ENCODE peak calls at places on chromosomes 11 and 22, in five cellular contexts. O, S, I, Q and Y are unnamed samples.

GRCh38 chr11:102197759-102198158 is 87.5 kb downstream of the YAP1 start:
- DNase-seq in O (peak), S (no peak), I (no peak), Q (no peak), Y (peak)

GRCh38 chr11:117562111-117562510 is 234.5 kb downstream of the CEP164 start:
- DNase-seq in O (no peak), S (no peak), I (no peak), Q (no peak), Y (no peak)

GRCh38 chr22:21961886-21962654 is 9.4 kb upstream of the PPM1F start:
- DNase-seq in O (no peak), S (no peak), I (no peak), Q (no peak), Y (no peak)

GRCh38 chr11:28679795-28680194 is 571.6 kb downstream of the METTL15 start:
- DNase-seq in O (no peak), S (no peak), I (no peak), Q (no peak), Y (no peak)

GRCh38 chr11:66787934-66788758 is 55.1 kb upstream of the RCE1 start:
- DNase-seq in O (no peak), S (no peak), I (no peak), Q (no peak), Y (no peak)

GRCh38 chr11:17598700-17599459 is 51.8 kb downstream of the OTOG start:
- DNase-seq in O (peak), S (peak), I (peak), Q (peak), Y (peak)

GRCh38 chr11:60915250-60915914 is 1.4 kb downstream of the TMEM109 start:
- DNase-seq in O (no peak), S (peak), I (no peak), Q (peak), Y (no peak)

GRCh38 chr11:11568651-11569229 is 53.1 kb downstream of the GALNT18 start:
- DNase-seq in O (no peak), S (no peak), I (no peak), Q (peak), Y (no peak)

GRCh38 chr11:22430286-22430685 is 92.1 kb downstream of the SLC17A6 start:
- DNase-seq in O (no peak), S (no peak), I (no peak), Q (no peak), Y (no peak)

GRCh38 chr11:117230981-117231636 is 764 bp downstream of the PCSK7 start:
- DNase-seq in O (no peak), S (no peak), I (no peak), Q (no peak), Y (no peak)

GRCh38 chr22:48703265-48703941 is 1124.3 kb downstream of the BRD1 start:
- DNase-seq in O (no peak), S (no peak), I (no peak), Q (no peak), Y (no peak)

GRCh38 chr22:46673205-46673604 is 53.0 kb downstream of the GRAMD4 start:
- DNase-seq in O (no peak), S (no peak), I (no peak), Q (no peak), Y (no peak)

GRCh38 chr11:61163714-61164609 is 2.7 kb upstream of the VPS37C start:
- DNase-seq in O (no peak), S (no peak), I (peak), Q (no peak), Y (no peak)

GRCh38 chr11:10414659-10415058 is 40.4 kb upstream of the AMPD3 start:
- DNase-seq in O (no peak), S (no peak), I (peak), Q (no peak), Y (no peak)

GRCh38 chr22:45516923-45517675 is 14.4 kb downstream of the FBLN1 start:
- DNase-seq in O (no peak), S (no peak), I (no peak), Q (no peak), Y (no peak)

GRCh38 chr11:31772412-31772811 is 38.7 kb downstream of the PAX6 start:
- DNase-seq in O (no peak), S (no peak), I (no peak), Q (no peak), Y (no peak)

GRCh38 chr11:117814766-117815261 is 9.7 kb downstream of the FXYD2 start:
- DNase-seq in O (peak), S (no peak), I (no peak), Q (peak), Y (no peak)

GRCh38 chr22:43789452-43789851 is 22.7 kb downstream of the EFCAB6 start:
- DNase-seq in O (no peak), S (peak), I (no peak), Q (no peak), Y (no peak)

GRCh38 chr22:21902296-21903087 is 35.0 kb upstream of the MAPK1 start:
- DNase-seq in O (peak), S (no peak), I (no peak), Q (peak), Y (no peak)

GRCh38 chr11:19905280-19905853 is 192.7 kb downstream of the NAV2 start:
- DNase-seq in O (peak), S (peak), I (peak), Q (no peak), Y (no peak)

GRCh38 chr11:67266424-67267187 is at the start of gene GRK2:
- DNase-seq in O (no peak), S (peak), I (no peak), Q (no peak), Y (no peak)

GRCh38 chr11:119473901-119474681 is 51.1 kb upstream of the THY1 start:
- DNase-seq in O (no peak), S (no peak), I (no peak), Q (no peak), Y (peak)
- TF ChIP-seq HDAC2 in O (no peak), S (no peak), I (no peak), Q (no peak), Y (no peak)

DNA sequence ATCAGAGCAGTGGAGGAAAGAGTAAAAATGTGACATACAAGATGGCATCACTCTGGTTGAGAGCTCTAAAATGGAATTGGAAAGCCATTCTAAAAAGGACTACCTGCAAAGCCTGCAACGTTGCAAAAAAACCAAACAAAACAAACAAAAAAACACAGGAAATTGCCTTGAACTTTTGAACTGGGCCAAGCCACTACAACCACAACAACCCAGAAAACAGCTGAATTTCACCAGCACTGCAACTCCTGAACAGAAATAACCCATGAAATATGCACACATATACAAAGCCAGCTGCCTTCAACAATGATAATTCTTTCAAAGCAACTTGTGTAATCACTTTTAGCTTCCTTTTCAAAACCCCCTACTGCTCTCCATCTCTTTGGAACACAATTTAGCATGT is 326.6 kb upstream of the LRRC4C start:
- DNase-seq in O (no peak), S (no peak), I (no peak), Q (no peak), Y (no peak)
- TF ChIP-seq HDAC2 in O (no peak), S (no peak), I (no peak), Q (no peak), Y (no peak)

DNA sequence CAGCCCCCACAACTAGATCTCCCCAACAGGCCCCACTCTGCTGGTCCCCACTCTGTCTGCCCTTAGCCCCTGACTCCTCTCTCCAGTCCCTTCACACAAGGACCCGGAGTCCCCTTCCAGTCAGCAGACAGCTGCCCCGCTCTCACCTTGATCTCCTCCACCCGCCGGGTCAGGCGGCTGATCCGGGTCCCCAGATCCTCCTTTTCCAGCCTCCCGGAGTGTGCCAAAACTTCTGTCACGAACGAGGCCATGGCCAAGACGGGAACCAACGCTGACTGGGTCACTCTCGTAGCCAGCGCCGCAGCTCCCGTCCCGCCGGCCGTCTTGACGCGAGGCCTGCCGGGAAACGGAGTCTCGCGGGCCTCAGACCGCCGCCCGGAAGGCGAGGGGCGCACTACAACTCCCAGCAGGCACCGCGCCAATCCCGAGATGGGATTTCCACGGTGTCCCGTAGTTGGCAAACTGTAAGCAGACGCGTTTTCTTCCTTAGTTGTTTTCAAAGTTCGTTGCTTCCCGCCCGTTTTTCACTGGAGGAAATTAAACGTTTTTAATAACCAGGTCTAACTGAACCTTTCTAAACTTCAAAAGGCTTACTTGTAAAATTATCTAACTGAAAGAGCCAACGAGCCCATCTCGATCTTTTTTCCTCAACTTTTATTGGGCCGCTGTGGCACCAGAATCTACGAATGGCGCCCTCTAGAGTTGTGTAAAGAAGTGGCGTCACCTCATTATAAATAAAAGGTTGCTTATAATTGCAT is at the start of gene ZW10:
- DNase-seq in O (peak), S (peak), I (peak), Q (peak), Y (peak)
- TF ChIP-seq HDAC2 in O (peak), S (no peak), I (peak), Q (no peak), Y (peak)

GRCh38 chr11:2269601-2270321 is 627 bp downstream of the ASCL2 start:
- DNase-seq in O (no peak), S (peak), I (peak), Q (no peak), Y (peak)
- TF ChIP-seq HDAC2 in O (no peak), S (no peak), I (no peak), Q (no peak), Y (no peak)